ENCODE peak calls at places on chromosomes 7 and 10, in seven cellular contexts. D is AG04450, G is fibroblast of mammary gland, F is stomach, V is cardiac fibroblast, C is astrocyte, S is esophagus muscularis mucosa. E is an unnamed sample.

GRCh38 chr10:97498841-97499560 is at the start of gene UBTD1:
- DNase-seq in D (no peak), G (peak; percentile 31), F (peak; percentile 39), V (peak; percentile 33), C (peak; percentile 34), S (no peak), E (peak; percentile 93)

GRCh38 chr7:76300210-76300731 is 2.2 kb upstream of the HSPB1 start:
- DNase-seq in D (no peak), G (peak; percentile 89), F (peak; percentile 65), V (peak; percentile 93), C (peak; percentile 87), S (no peak), E (peak; percentile 26)

GRCh38 chr7:12699299-12699698 is 11.9 kb downstream of the ARL4A start:
- DNase-seq in D (no peak), G (no peak), F (no peak), V (no peak), C (no peak), S (no peak), E (no peak)

GRCh38 chr7:84399661-84400060 is 205.1 kb upstream of the SEMA3A start:
- DNase-seq in D (no peak), G (no peak), F (no peak), V (no peak), C (no peak), S (no peak), E (peak; percentile 3)

GRCh38 chr7:22083711-22084289 is 138.1 kb upstream of the CDCA7L start:
- DNase-seq in D (no peak), G (peak; percentile 14), F (no peak), V (peak; percentile 13), C (peak; percentile 18), S (no peak), E (peak; percentile 75)

GRCh38 chr10:606767-607544 is 82.5 kb downstream of the DIP2C start:
- DNase-seq in D (no peak), G (no peak), F (no peak), V (no peak), C (peak; percentile 79), S (no peak), E (no peak)

GRCh38 chr7:133529861-133530260 is 277.0 kb downstream of the EXOC4 start:
- DNase-seq in D (no peak), G (no peak), F (no peak), V (no peak), C (no peak), S (no peak), E (no peak)

GRCh38 chr7:30613366-30614325 is 19.0 kb downstream of the GARS1 start:
- DNase-seq in D (no peak), G (no peak), F (no peak), V (peak; percentile 58), C (peak; percentile 36), S (no peak), E (no peak)

GRCh38 chr7:33300742-33301141 is 171.4 kb downstream of the BBS9 start:
- DNase-seq in D (no peak), G (no peak), F (no peak), V (no peak), C (no peak), S (no peak), E (no peak)

GRCh38 chr7:41679566-41679965 is 23.3 kb downstream of the INHBA start:
- DNase-seq in D (no peak), G (no peak), F (no peak), V (no peak), C (no peak), S (no peak), E (peak; percentile 45)

GRCh38 chr7:157692156-157693011 is 355.6 kb downstream of the DNAJB6 start:
- DNase-seq in D (no peak), G (no peak), F (no peak), V (no peak), C (no peak), S (no peak), E (peak; percentile 78)

GRCh38 chr7:141076377-141076776 is 2.5 kb downstream of the TMEM178B start:
- DNase-seq in D (no peak), G (no peak), F (no peak), V (no peak), C (no peak), S (no peak), E (no peak)

GRCh38 chr7:48528689-48529088 is 357.4 kb downstream of the ABCA13 start:
- DNase-seq in D (no peak), G (no peak), F (no peak), V (no peak), C (no peak), S (no peak), E (no peak)

GRCh38 chr7:112080974-112081373 is 125.2 kb downstream of the DOCK4 start:
- DNase-seq in D (no peak), G (no peak), F (no peak), V (peak; percentile 80), C (peak; percentile 42), S (no peak), E (no peak)

GRCh38 chr10:132175907-132176581 is 10.7 kb upstream of the DPYSL4 start:
- DNase-seq in D (no peak), G (no peak), F (no peak), V (peak; percentile 43), C (no peak), S (no peak), E (no peak)

GRCh38 chr7:141339603-141340002 is 211.6 kb upstream of the AGK start:
- DNase-seq in D (no peak), G (no peak), F (no peak), V (no peak), C (no peak), S (no peak), E (no peak)

GRCh38 chr7:124257638-124258308 is 224.9 kb upstream of the TMEM229A start:
- DNase-seq in D (no peak), G (no peak), F (no peak), V (no peak), C (no peak), S (no peak), E (no peak)

GRCh38 chr10:29810816-29811215 is 176.0 kb upstream of the SVIL start:
- DNase-seq in D (no peak), G (no peak), F (no peak), V (no peak), C (peak; percentile 59), S (no peak), E (no peak)

GRCh38 chr10:3260066-3260834 is 87.7 kb upstream of the PITRM1 start:
- DNase-seq in D (no peak), G (no peak), F (no peak), V (no peak), C (no peak), S (no peak), E (peak; percentile 58)

GRCh38 chr10:115772606-115773005 is 500.4 kb downstream of the GFRA1 start:
- DNase-seq in D (peak; percentile 27), G (peak; percentile 90), F (no peak), V (peak; percentile 89), C (peak; percentile 89), S (no peak), E (peak; percentile 85)

GRCh38 chr10:115777646-115778045 is 495.4 kb downstream of the GFRA1 start:
- DNase-seq in D (no peak), G (no peak), F (no peak), V (no peak), C (no peak), S (no peak), E (no peak)

GRCh38 chr10:115771755-115772154 is 501.3 kb downstream of the GFRA1 start:
- DNase-seq in D (no peak), G (no peak), F (no peak), V (no peak), C (peak; percentile 3), S (no peak), E (no peak)

GRCh38 chr10:115773832-115774231 is 499.2 kb downstream of the GFRA1 start:
- DNase-seq in D (no peak), G (no peak), F (no peak), V (peak; percentile 23), C (peak; percentile 11), S (no peak), E (no peak)

GRCh38 chr10:115774721-115775120 is 498.3 kb downstream of the GFRA1 start:
- DNase-seq in D (no peak), G (no peak), F (no peak), V (peak; percentile 25), C (no peak), S (no peak), E (no peak)
- H3K4me3 ChIP-seq in D (no peak overlapping the region), G (no peak overlapping the region), F (no peak overlapping the region), V (no peak overlapping the region), C (no peak overlapping the region), S (no peak overlapping the region), E (no peak overlapping the region)

DNA sequence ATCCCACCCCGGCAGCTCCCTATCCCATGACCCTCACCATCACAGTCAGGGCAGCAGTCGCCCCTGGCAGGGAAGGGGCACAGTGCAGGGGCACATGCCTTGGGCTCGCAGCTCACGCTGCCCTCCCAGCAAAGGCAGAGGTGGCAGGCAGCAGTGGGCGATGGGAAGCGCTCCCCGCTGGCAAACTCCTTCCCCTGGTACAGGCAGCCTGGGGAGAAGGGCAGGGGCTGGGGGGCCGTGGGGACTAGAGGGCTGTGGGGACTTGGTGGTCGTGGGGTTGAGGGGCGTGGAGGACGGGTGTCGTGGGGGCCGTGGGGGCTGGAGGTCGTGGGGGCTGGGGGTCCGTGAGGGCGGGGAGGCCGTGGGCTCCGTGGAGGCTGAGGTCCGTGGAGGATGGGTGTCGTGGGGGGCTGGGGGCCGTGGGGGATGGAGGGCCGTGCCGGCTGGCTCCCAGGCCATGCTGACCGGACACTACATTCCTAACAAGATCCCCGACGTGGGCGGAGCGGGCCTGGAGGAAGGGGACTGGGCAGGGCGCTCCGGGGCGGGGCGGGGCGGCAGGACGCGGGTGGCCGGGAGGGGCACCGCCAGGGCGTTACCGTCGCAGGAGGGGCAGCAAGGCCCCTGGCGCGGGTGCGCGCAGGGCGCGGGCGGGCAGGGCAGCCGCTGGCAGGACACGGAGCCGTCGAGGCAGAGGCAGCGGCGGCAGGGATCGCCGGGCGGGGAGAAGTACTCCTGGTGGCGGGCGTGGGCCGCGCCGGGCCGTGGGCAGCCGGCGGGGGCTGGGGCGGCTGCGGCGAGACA is 20.0 kb downstream of the KCP start:
- DNase-seq in D (no peak), G (no peak), F (peak; percentile 63), V (no peak), C (no peak), S (no peak), E (peak; percentile 83)
- H3K4me3 ChIP-seq in D (no peak overlapping the region), G (no peak overlapping the region), F (peak overlapping the region; percentile 44), V (no peak overlapping the region), C (peak overlapping the region; percentile 5), S (peak overlapping the region; percentile 56), E (peak overlapping the region; percentile 22)

DNA sequence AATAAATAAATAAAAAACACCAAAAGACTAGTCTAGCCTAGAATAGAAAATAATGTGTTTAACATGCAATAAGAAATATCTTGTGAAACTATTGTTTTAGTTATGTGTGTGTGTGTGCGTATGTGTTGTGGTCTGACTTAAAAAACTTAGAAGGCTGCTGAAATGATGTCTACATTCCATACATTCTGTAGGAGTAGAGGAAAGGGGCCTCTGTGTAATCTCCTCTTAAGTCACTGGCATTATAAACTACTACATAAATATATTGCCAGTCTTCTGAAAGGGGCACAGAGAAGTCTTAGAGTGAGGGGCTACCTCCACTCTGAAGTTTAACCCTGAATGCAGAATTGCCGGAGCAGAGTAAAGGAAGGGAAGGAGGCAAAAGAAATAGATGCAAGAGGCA is 75.9 kb downstream of the DNAJC1 start:
- DNase-seq in D (peak; percentile 51), G (peak; percentile 42), F (no peak), V (peak; percentile 85), C (peak; percentile 80), S (no peak), E (no peak)
- H3K4me3 ChIP-seq in D (no peak overlapping the region), G (no peak overlapping the region), F (no peak overlapping the region), V (no peak overlapping the region), C (peak overlapping the region; percentile 12), S (no peak overlapping the region), E (no peak overlapping the region)

DNA sequence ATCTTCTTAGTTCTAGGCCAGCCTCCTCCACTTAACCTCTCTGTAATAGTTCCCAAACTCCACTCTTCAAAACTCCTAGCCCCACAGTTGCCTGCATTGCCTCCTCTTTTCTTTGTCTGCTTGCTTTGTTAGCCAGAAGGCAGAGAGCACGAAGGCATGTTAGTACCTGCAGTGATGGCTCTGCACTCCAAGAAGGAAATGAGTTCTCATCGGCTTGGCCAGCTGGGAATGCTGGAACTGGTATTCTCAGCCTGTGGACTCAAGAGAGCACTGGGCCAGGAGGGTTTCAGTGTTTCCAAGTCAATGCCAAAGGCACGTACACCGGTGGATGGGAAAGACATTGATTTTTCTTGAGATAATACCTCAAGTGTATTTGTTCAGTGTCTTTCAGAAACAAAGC is 66.3 kb upstream of the HABP2 start:
- DNase-seq in D (no peak), G (no peak), F (no peak), V (no peak), C (no peak), S (peak; percentile 60), E (no peak)
- H3K4me3 ChIP-seq in D (no peak overlapping the region), G (no peak overlapping the region), F (no peak overlapping the region), V (no peak overlapping the region), C (no peak overlapping the region), S (no peak overlapping the region), E (no peak overlapping the region)